ENCODE peak calls at places on chromosomes 7 and 10, in seven cellular contexts. S is OCI-LY7, X is MM.1S, I is HCT116, A is hepatocyte, D is GM23248, J is Karpas-422. O is an unnamed sample. For H3K9me2 and H3K36me3, the result is how much of the 10 kb centered on the place peaks cover.

GRCh38 chr10:6351540-6351939 is 148.8 kb downstream of the PFKFB3 start:
- DNase-seq in D (no peak), A (no peak), X (no peak), I (no peak), S (no peak), J (no peak), O (no peak)

GRCh38 chr7:129783097-129783919 is 169.5 kb downstream of the UBE2H start:
- DNase-seq in A (no peak), J (no peak), S (no peak), X (no peak), I (no peak), D (no peak), O (no peak)

GRCh38 chr7:83072576-83073517 is 89.8 kb downstream of the PCLO start:
- DNase-seq in I (no peak), A (no peak), X (no peak), D (peak), S (peak), J (no peak), O (no peak)

GRCh38 chr10:117535045-117535751 is 7.3 kb upstream of the EMX2 start:
- DNase-seq in D (peak), S (no peak), X (no peak), J (no peak), A (peak), I (no peak), O (no peak)

GRCh38 chr10:20202337-20202736 is 386.1 kb downstream of the PLXDC2 start:
- DNase-seq in J (no peak), D (no peak), X (peak), S (no peak), I (no peak), A (no peak), O (no peak)

GRCh38 chr10:129694633-129695356 is 227.8 kb downstream of the MGMT start:
- DNase-seq in X (no peak), A (peak), I (no peak), J (no peak), S (no peak), D (peak), O (no peak)

GRCh38 chr7:90453259-90453891 is 16.1 kb upstream of the PTTG1IP2 start:
- DNase-seq in A (no peak), J (no peak), X (no peak), D (no peak), I (no peak), S (no peak), O (no peak)

GRCh38 chr10:111545806-111546205 is 469.0 kb downstream of the ADRA2A start:
- DNase-seq in J (no peak), D (no peak), I (no peak), X (no peak), A (no peak), S (no peak), O (no peak)

GRCh38 chr7:37671871-37672270 is 11.7 kb upstream of the GPR141 start:
- DNase-seq in A (no peak), I (no peak), D (no peak), S (no peak), J (no peak), X (no peak), O (no peak)

GRCh38 chr7:131897790-131898165 is 341.4 kb upstream of the PODXL start:
- DNase-seq in J (no peak), A (no peak), X (no peak), I (no peak), S (no peak), D (no peak), O (no peak)
- H3K9me2 ChIP-seq in J (under half), A (under half), X (under half), I (under half), S (under half), D (under half), O (under half)

GRCh38 chr7:107940951-107941350 is 50.0 kb downstream of the DLD start:
- DNase-seq in X (no peak), S (no peak), D (no peak), J (no peak), I (no peak), A (no peak), O (no peak)
- H3K36me3 ChIP-seq in X (under half), S (under half), D (under half), J (under half), I (under half), A (under half), O (under half)

GRCh38 chr7:131897016-131897789 is 340.8 kb upstream of the PODXL start:
- DNase-seq in I (peak), X (no peak), S (no peak), A (no peak), J (no peak), D (peak), O (no peak)
- H3K9me2 ChIP-seq in I (under half), X (under half), S (under half), A (under half), J (under half), D (under half), O (under half)

GRCh38 chr7:74221713-74222112 is 11.9 kb downstream of the LAT2 start:
- DNase-seq in J (no peak), D (no peak), A (no peak), X (no peak), I (no peak), S (no peak), O (no peak)
- H3K36me3 ChIP-seq in J (under half), D (under half), A (under half), X (under half), I (under half), S (under half), O (under half)

GRCh38 chr7:54709283-54709682 is 49.7 kb downstream of the SEC61G start:
- DNase-seq in J (no peak), S (no peak), D (no peak), I (no peak), A (no peak), X (no peak), O (no peak)

GRCh38 chr7:54711900-54712595 is 47.0 kb downstream of the SEC61G start:
- DNase-seq in J (no peak), D (no peak), X (no peak), I (no peak), A (no peak), S (no peak), O (no peak)

DNA sequence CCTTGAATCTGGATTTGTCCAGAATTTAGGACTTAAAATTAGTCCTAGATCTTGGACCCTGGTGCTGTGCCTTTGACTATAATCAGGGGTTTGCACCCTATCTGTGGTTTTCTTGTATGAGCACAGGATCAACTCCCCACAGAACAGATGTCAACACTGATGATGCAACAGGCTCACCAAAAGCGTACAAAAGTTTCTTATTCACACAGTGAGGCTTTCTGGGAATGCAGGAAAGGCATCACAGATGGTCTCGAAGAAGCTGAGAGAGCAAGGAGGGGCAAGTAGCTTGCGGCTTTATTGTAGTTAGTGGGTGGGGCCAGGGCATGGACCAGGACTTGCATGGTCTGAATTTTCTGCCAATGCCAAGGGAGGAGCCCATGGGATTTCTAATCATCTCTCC is 46.2 kb downstream of the SEC61G start:
- DNase-seq in S (no peak), A (no peak), I (no peak), X (no peak), J (no peak), D (no peak), O (no peak)
- H3K9me2 ChIP-seq in S (under half), A (under half), I (under half), X (under half), J (under half), D (under half), O (under half)

DNA sequence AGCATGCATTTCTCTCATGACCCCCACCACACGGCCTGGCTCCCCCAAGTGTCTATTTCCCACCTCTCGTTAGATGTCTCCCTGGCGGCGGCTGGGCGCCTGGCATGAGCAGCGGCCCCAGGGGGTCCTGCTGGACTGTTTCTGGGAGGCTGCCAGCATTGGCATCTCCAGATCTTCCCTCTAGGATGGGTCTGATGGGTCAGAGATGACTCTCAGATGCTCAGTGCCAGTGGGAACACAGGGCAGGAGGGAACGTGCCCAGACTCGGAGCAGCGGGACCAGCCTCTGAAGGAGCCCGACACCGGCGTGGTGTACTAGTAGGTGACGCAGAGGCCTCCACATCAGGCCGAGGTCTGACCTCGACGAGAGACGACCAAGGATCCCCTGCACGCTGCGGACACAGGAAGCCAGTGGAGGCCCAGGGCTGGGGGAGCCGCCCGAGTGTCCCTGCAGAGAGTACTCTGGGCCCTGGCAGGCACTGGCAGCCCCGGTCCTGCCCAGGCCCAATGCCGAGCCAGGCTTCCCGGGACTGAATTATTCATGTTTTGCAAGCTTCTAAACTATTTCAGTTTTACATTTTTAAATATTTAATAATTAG is 238.8 kb downstream of the ELFN1 start:
- DNase-seq in X (no peak), I (no peak), J (no peak), D (no peak), A (no peak), S (no peak), O (no peak)
- H3K36me3 ChIP-seq in X (under half), I (under half), J (under half), D (under half), A (under half), S (under half), O (under half)

GRCh38 chr7:131898418-131898817 is 342.0 kb upstream of the PODXL start:
- DNase-seq in S (no peak), X (no peak), I (no peak), A (no peak), J (no peak), D (peak), O (no peak)
- H3K9me2 ChIP-seq in S (under half), X (under half), I (under half), A (under half), J (under half), D (under half), O (under half)

GRCh38 chr10:30017576-30017975 is 41.8 kb downstream of the JCAD start:
- DNase-seq in J (no peak), S (no peak), D (no peak), X (no peak), A (no peak), I (no peak), O (no peak)
- H3K36me3 ChIP-seq in J (under half), S (under half), D (under half), X (under half), A (under half), I (under half), O (under half)

GRCh38 chr10:79367421-79368189 is 20.3 kb downstream of the PPIF start:
- DNase-seq in I (no peak), A (no peak), D (peak), X (no peak), S (no peak), J (no peak), O (no peak)
- H3K9me2 ChIP-seq in I (under half), A (under half), D (under half), X (under half), S (under half), J (under half), O (under half)